ENCODE peak calls at places on chromosomes 7 and 10, in seven cellular contexts. C is thyroid gland; N is activated T-cell treated with anti-CD3 and anti-CD28 coated beads, Interleukin-2, amount 50 U/mL, for 24 hours; B is skeletal muscle cell; S is AG10803; H is HEK293T; R is CD4-positive, alpha-beta T cell. Y is an unnamed sample.
A peak's percentile ranks its signal among the peaks of the same experiment; 100 is the strongest.

GRCh38 chr10:124935946-124936345 is 6.0 kb upstream of the ZRANB1 start:
- DNase-seq in C (no peak), N (no peak), B (no peak), S (peak; percentile 12), H (no peak), R (no peak), Y (no peak)

GRCh38 chr7:105098863-105099515 is 85.0 kb downstream of the KMT2E start:
- DNase-seq in C (no peak), N (no peak), B (no peak), S (no peak), H (no peak), R (no peak), Y (no peak)

GRCh38 chr10:46517541-46517940 is 38.9 kb downstream of the GPRIN2 start:
- DNase-seq in C (no peak), N (no peak), B (no peak), S (no peak), H (no peak), R (no peak), Y (no peak)

GRCh38 chr7:45456747-45457146 is 117.4 kb upstream of the ADCY1 start:
- DNase-seq in C (no peak), N (no peak), B (no peak), S (peak; percentile 80), H (no peak), R (no peak), Y (no peak)

GRCh38 chr7:30859940-30860623 is 51.6 kb upstream of the AQP1 start:
- DNase-seq in C (no peak), N (no peak), B (no peak), S (peak; percentile 16), H (no peak), R (no peak), Y (no peak)

GRCh38 chr7:30662431-30662939 is 19.8 kb downstream of the CRHR2 start:
- DNase-seq in C (no peak), N (no peak), B (no peak), S (no peak), H (no peak), R (no peak), Y (no peak)

GRCh38 chr10:79249156-79250121 is 97.8 kb upstream of the PPIF start:
- DNase-seq in C (no peak), N (no peak), B (no peak), S (no peak), H (no peak), R (no peak), Y (no peak)

GRCh38 chr7:87140271-87140748 is 11.9 kb upstream of the DMTF1 start:
- DNase-seq in C (no peak), N (no peak), B (no peak), S (no peak), H (no peak), R (no peak), Y (no peak)

GRCh38 chr7:6198687-6199595 is 73.5 kb downstream of the CYTH3 start:
- DNase-seq in C (peak; percentile 27), N (no peak), B (no peak), S (no peak), H (no peak), R (no peak), Y (no peak)

GRCh38 chr10:44752451-44753441 is 158.4 kb upstream of the TMEM72 start:
- DNase-seq in C (peak; percentile 41), N (no peak), B (peak; percentile 94), S (peak; percentile 93), H (no peak), R (no peak), Y (no peak)

GRCh38 chr7:151429555-151430331 is 10.2 kb downstream of the CRYGN start:
- DNase-seq in C (peak; percentile 78), N (peak; percentile 58), B (no peak), S (no peak), H (no peak), R (peak; percentile 38), Y (no peak)

GRCh38 chr10:127939786-127940330 is 33.0 kb downstream of the PTPRE start:
- DNase-seq in C (no peak), N (no peak), B (no peak), S (no peak), H (no peak), R (no peak), Y (no peak)

GRCh38 chr7:14374336-14374735 is 384.9 kb upstream of the ETV1 start:
- DNase-seq in C (no peak), N (no peak), B (no peak), S (no peak), H (no peak), R (no peak), Y (no peak)

GRCh38 chr10:125101581-125101980 is 58.8 kb downstream of the CTBP2 start:
- DNase-seq in C (no peak), N (no peak), B (no peak), S (no peak), H (no peak), R (no peak), Y (no peak)

GRCh38 chr7:81839708-81840359 is 70.0 kb upstream of the HGF start:
- DNase-seq in C (no peak), N (no peak), B (no peak), S (no peak), H (no peak), R (no peak), Y (no peak)

GRCh38 chr7:127514499-127514898 is 70.9 kb downstream of the GCC1 start:
- DNase-seq in C (no peak), N (no peak), B (peak; percentile 10), S (peak; percentile 53), H (peak; percentile 39), R (no peak), Y (peak; percentile 38)

GRCh38 chr7:133985300-133985699 is 141.8 kb upstream of the LRGUK start:
- DNase-seq in C (no peak), N (no peak), B (no peak), S (no peak), H (no peak), R (no peak), Y (no peak)

GRCh38 chr7:103752995-103753394 is 236.5 kb downstream of the RELN start:
- DNase-seq in C (no peak), N (no peak), B (no peak), S (peak; percentile 2), H (no peak), R (no peak), Y (peak; percentile 11)

GRCh38 chr10:124493191-124493936 is 31.7 kb downstream of the LHPP start:
- DNase-seq in C (no peak), N (no peak), B (no peak), S (no peak), H (no peak), R (no peak), Y (no peak)

GRCh38 chr7:101234636-101235035 is 3.0 kb downstream of the CLDN15 start:
- DNase-seq in C (no peak), N (no peak), B (no peak), S (no peak), H (no peak), R (no peak), Y (no peak)

GRCh38 chr10:77386833-77387232 is 250.8 kb downstream of the KCNMA1 start:
- DNase-seq in C (no peak), N (no peak), B (peak; percentile 73), S (peak; percentile 50), H (no peak), R (no peak), Y (no peak)

GRCh38 chr7:127831312-127832212 is 179.6 kb downstream of the SND1 start:
- DNase-seq in C (no peak), N (no peak), B (no peak), S (no peak), H (no peak), R (no peak), Y (no peak)

GRCh38 chr10:123885406-123886164 is 6.0 kb downstream of the CPXM2 start:
- DNase-seq in C (no peak), N (no peak), B (no peak), S (no peak), H (no peak), R (no peak), Y (no peak)

GRCh38 chr10:5812283-5813090 is 747 bp downstream of the GDI2 start:
- DNase-seq in C (peak; percentile 60), N (no peak), B (no peak), S (peak; percentile 16), H (peak; percentile 43), R (peak; percentile 7), Y (peak; percentile 32)

GRCh38 chr7:13279854-13280435 is 592.5 kb downstream of the ARL4A start:
- DNase-seq in C (no peak), N (no peak), B (no peak), S (peak; percentile 29), H (no peak), R (no peak), Y (no peak)

GRCh38 chr7:157028528-157028903 is 18.1 kb upstream of the MNX1 start:
- DNase-seq in C (no peak), N (no peak), B (no peak), S (no peak), H (no peak), R (no peak), Y (no peak)

GRCh38 chr10:24916365-24916764 is 36.0 kb downstream of the PRTFDC1 start:
- DNase-seq in C (no peak), N (no peak), B (no peak), S (no peak), H (no peak), R (no peak), Y (no peak)

GRCh38 chr10:76723781-76724336 is 913.7 kb downstream of the KCNMA1 start:
- DNase-seq in C (no peak), N (no peak), B (no peak), S (no peak), H (no peak), R (no peak), Y (no peak)

GRCh38 chr10:10605551-10606081 is 412.1 kb upstream of the CELF2 start:
- DNase-seq in C (no peak), N (no peak), B (peak; percentile 96), S (peak; percentile 90), H (no peak), R (no peak), Y (peak; percentile 65)

GRCh38 chr7:100363098-100363497 is 5.2 kb downstream of the PILRB start:
- DNase-seq in C (no peak), N (no peak), B (no peak), S (no peak), H (no peak), R (no peak), Y (no peak)

GRCh38 chr7:44267719-44268413 is 57.5 kb downstream of the CAMK2B start:
- DNase-seq in C (no peak), N (no peak), B (no peak), S (no peak), H (no peak), R (no peak), Y (no peak)

GRCh38 chr7:1851731-1852531 is 181.9 kb downstream of the ELFN1 start:
- DNase-seq in C (peak; percentile 31), N (no peak), B (no peak), S (no peak), H (no peak), R (no peak), Y (no peak)

GRCh38 chr10:71889388-71889987 is 38.4 kb upstream of the PSAP start:
- DNase-seq in C (no peak), N (peak; percentile 45), B (no peak), S (no peak), H (no peak), R (no peak), Y (no peak)

GRCh38 chr10:99834410-99834809 is 52.0 kb downstream of the ABCC2 start:
- DNase-seq in C (no peak), N (no peak), B (peak; percentile 49), S (peak; percentile 65), H (no peak), R (no peak), Y (no peak)

Y was measured in SJCRH30.